ENCODE peak calls at places on chromosomes 13 and 19, in seven cellular contexts. S is HCT116, D is cardiac muscle cell, Q is pancreas, J is colonic mucosa, I is neuronal stem cell, V is HepG2. C is an unnamed sample.

GRCh38 chr19:28700176-28700575 is 512.8 kb downstream of the UQCRFS1 start:
- DNase-seq in V (no peak), D (peak; percentile 18), J (no peak), S (no peak), I (no peak), Q (no peak), C (no peak)

GRCh38 chr13:29677627-29678026 is 82.1 kb upstream of the SLC7A1 start:
- DNase-seq in V (no peak), J (no peak), I (no peak), D (no peak), Q (no peak), S (no peak), C (no peak)

GRCh38 chr13:48448285-48448962 is 35.5 kb upstream of the LPAR6 start:
- DNase-seq in Q (no peak), J (no peak), D (no peak), S (no peak), I (no peak), V (no peak), C (no peak)

GRCh38 chr13:31199849-31200635 is at the start of gene B3GLCT:
- DNase-seq in D (peak; percentile 87), I (peak; percentile 86), J (peak; percentile 81), S (peak; percentile 36), V (peak; percentile 57), Q (peak; percentile 85), C (peak; percentile 63)

GRCh38 chr19:23716792-23717191 is 29.8 kb upstream of the ZNF675 start:
- DNase-seq in Q (no peak), J (no peak), V (no peak), S (no peak), I (no peak), D (no peak), C (no peak)

GRCh38 chr13:84997858-84998257 is 801.4 kb downstream of the SLITRK6 start:
- DNase-seq in V (no peak), Q (no peak), I (no peak), D (no peak), J (no peak), S (no peak), C (no peak)

GRCh38 chr13:111925146-111925875 is 141.6 kb upstream of the SOX1 start:
- DNase-seq in S (no peak), Q (no peak), D (no peak), I (no peak), V (no peak), J (no peak), C (no peak)

GRCh38 chr19:28737021-28737525 is 475.9 kb downstream of the UQCRFS1 start:
- DNase-seq in Q (no peak), S (no peak), J (no peak), V (peak; percentile 15), D (peak; percentile 71), I (no peak), C (no peak)

GRCh38 chr13:32297206-32297605 is 18.0 kb downstream of the ZAR1L start:
- DNase-seq in I (no peak), S (no peak), Q (no peak), J (no peak), V (no peak), D (no peak), C (no peak)

GRCh38 chr19:10363789-10364281 is 16.5 kb downstream of the TYK2 start:
- DNase-seq in Q (no peak), D (no peak), J (no peak), I (no peak), S (no peak), V (no peak), C (no peak)

GRCh38 chr19:33252971-33253370 is 27.3 kb upstream of the SLC7A10 start:
- DNase-seq in S (no peak), D (no peak), Q (no peak), V (no peak), J (no peak), I (no peak), C (no peak)

GRCh38 chr19:34475026-34475974 is 6.3 kb upstream of the WTIP start:
- DNase-seq in J (no peak), S (no peak), V (no peak), Q (no peak), I (no peak), D (peak; percentile 85), C (no peak)

GRCh38 chr19:13104848-13105646 is 2.4 kb upstream of the LYL1 start:
- DNase-seq in I (no peak), J (no peak), D (no peak), Q (no peak), V (no peak), S (no peak), C (no peak)

GRCh38 chr13:51500687-51501086 is 47.9 kb upstream of the INTS6 start:
- DNase-seq in J (no peak), V (no peak), I (no peak), D (peak; percentile 20), S (no peak), Q (no peak), C (no peak)

GRCh38 chr19:3670796-3671679 is 29.2 kb downstream of the PIP5K1C start:
- DNase-seq in I (no peak), V (no peak), Q (no peak), J (peak; percentile 51), S (no peak), D (peak; percentile 88), C (peak; percentile 92)

GRCh38 chr13:51557875-51558604 is 26.2 kb upstream of the WDFY2 start:
- DNase-seq in Q (no peak), S (no peak), I (no peak), J (no peak), D (peak; percentile 84), V (no peak), C (peak; percentile 40)

GRCh38 chr13:99228737-99229691 is 28.4 kb downstream of the UBAC2 start:
- DNase-seq in J (no peak), S (no peak), V (peak; percentile 23), Q (no peak), D (no peak), I (no peak), C (no peak)

GRCh38 chr19:1008268-1009042 is 8.2 kb downstream of the GRIN3B start:
- DNase-seq in D (no peak), V (no peak), J (no peak), Q (peak; percentile 32), S (no peak), I (no peak), C (peak; percentile 27)

GRCh38 chr13:81639984-81640582 is 1299.2 kb upstream of the SPRY2 start:
- DNase-seq in S (peak; percentile 0), J (no peak), D (no peak), I (no peak), Q (no peak), V (peak; percentile 25), C (no peak)

GRCh38 chr13:40059540-40060232 is 404.2 kb downstream of the COG6 start:
- DNase-seq in V (no peak), Q (peak; percentile 55), D (peak; percentile 34), I (no peak), S (no peak), J (no peak), C (no peak)

GRCh38 chr13:106619688-106620555 is 52.0 kb upstream of the ARGLU1 start:
- DNase-seq in V (peak; percentile 40), J (peak; percentile 46), D (peak; percentile 84), Q (no peak), S (peak; percentile 44), I (peak; percentile 30), C (peak; percentile 33)

GRCh38 chr13:19158526-19158925 is 23.1 kb downstream of the TUBA3C start:
- DNase-seq in S (no peak), I (no peak), J (no peak), V (no peak), D (no peak), Q (no peak), C (no peak)
- H3K9me3 ChIP-seq in S (no peaks in the 10 kb centered on the region), I (no peaks in the 10 kb centered on the region), J (no peaks in the 10 kb centered on the region), V (no peaks in the 10 kb centered on the region), D (no peaks in the 10 kb centered on the region), Q (no peaks in the 10 kb centered on the region), C (no peaks in the 10 kb centered on the region)

GRCh38 chr13:41457589-41458186 is 338 bp downstream of the RGCC start:
- DNase-seq in D (no peak), Q (peak; percentile 40), V (no peak), S (no peak), I (no peak), J (peak; percentile 24), C (no peak)

GRCh38 chr13:41453620-41454019 is 3.7 kb upstream of the RGCC start:
- DNase-seq in V (no peak), Q (no peak), J (no peak), D (no peak), I (no peak), S (no peak), C (no peak)

GRCh38 chr13:41454170-41454569 is 3.2 kb upstream of the RGCC start:
- DNase-seq in J (no peak), I (no peak), D (no peak), V (no peak), Q (no peak), S (no peak), C (no peak)

GRCh38 chr13:41456768-41457588 is at the start of gene RGCC:
- DNase-seq in J (peak; percentile 82), Q (peak; percentile 75), S (peak; percentile 10), D (peak; percentile 43), V (peak; percentile 30), I (peak; percentile 56), C (peak; percentile 68)

GRCh38 chr13:41455725-41456419 is 1.5 kb upstream of the RGCC start:
- DNase-seq in J (no peak), S (no peak), V (no peak), Q (no peak), D (no peak), I (no peak), C (no peak)
- H3K9me3 ChIP-seq in J (no peaks in the 10 kb centered on the region), S (no peaks in the 10 kb centered on the region), V (no peaks in the 10 kb centered on the region), Q (no peaks in the 10 kb centered on the region), D (no peaks in the 10 kb centered on the region), I (no peaks in the 10 kb centered on the region), C (no peaks in the 10 kb centered on the region)

DNA sequence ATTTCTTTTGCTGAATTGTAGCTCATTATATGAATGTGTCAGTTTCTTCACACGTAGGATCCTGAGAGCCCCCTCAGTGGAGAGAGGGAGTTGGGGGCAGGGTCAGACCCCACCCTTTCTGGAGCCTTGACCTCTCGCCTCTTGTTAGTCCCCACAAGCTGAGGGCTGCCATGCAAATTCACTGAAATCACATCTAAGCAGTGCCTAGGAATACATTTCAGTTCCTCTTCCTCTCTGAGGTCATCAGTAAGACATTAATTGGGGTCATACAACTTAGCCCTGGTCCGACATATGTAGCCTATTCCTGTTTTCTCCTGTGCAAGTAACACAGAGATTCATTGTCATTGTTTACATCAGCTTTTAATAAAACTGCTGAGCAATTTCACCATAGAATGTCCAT is 30.0 kb downstream of the MYO9B start:
- DNase-seq in I (no peak), Q (no peak), J (no peak), S (no peak), D (no peak), V (no peak), C (no peak)
- H3K9me3 ChIP-seq in I (peaks cover 19% of the 10 kb centered on the region), Q (no peaks in the 10 kb centered on the region), J (no peaks in the 10 kb centered on the region), S (no peaks in the 10 kb centered on the region), D (no peaks in the 10 kb centered on the region), V (no peaks in the 10 kb centered on the region), C (no peaks in the 10 kb centered on the region)

DNA sequence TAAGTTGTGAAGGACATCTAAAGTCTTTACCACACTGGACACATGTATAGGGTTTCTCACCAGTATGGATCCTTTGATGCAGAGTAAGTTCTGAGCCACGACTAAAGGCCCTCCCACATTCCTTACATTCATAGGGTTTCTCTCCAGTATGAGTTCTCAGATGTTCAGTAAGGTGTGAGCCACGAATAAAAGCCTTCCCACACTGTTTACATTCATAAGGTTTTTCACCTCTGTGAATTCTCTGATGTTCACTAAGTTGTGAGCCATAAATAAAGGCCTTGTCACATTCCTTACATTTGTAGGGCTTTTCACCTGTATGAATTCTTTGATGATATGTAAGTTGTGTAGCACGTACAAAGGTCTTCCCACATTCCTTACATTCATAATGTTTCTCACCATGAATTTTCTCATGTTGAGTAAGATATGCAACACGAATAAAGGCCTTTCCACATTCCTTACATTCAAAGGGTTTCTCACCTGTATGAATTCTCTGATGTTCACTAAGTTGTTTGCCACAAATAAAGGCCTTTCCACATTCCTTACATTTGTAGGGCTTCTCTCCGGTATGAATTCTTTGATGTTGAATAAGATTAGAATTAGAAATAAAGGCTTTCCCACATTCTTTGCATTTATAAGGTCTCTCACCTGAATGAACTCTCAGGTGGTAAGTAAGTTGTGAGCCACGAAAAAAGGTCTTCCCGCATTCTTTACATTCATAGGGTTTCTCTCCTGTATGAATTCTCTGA is 29.8 kb downstream of the ZNF571 start:
- DNase-seq in D (no peak), I (no peak), J (no peak), V (no peak), S (no peak), Q (no peak), C (no peak)
- H3K9me3 ChIP-seq in D (peaks cover 14% of the 10 kb centered on the region), I (peaks cover 93% of the 10 kb centered on the region), J (peaks cover 14% of the 10 kb centered on the region), V (peaks cover 91% of the 10 kb centered on the region), S (peaks cover 55% of the 10 kb centered on the region), Q (peaks cover 18% of the 10 kb centered on the region), C (peaks cover 35% of the 10 kb centered on the region)